ENCODE peak calls at places on chromosomes 12 and 14, in nine cellular contexts. K, E, O, S, W, N, J, L and A are unnamed samples.
A peak's percentile ranks its signal among the peaks of the same experiment; 100 is the strongest.

GRCh38 chr12:120737557-120738251 is 12.1 kb downstream of the ACADS start:
- DNase-seq in J (no peak), E (no peak), N (peak; percentile 15), K (no peak), S (no peak), O (peak; percentile 36), W (peak; percentile 69), L (no peak), A (no peak)

GRCh38 chr12:100741084-100741711 is 53.4 kb upstream of the ANO4 start:
- DNase-seq in S (peak; percentile 48), L (no peak), K (no peak), O (peak; percentile 60), J (no peak), N (peak; percentile 45), E (peak; percentile 3), W (no peak), A (no peak)

GRCh38 chr14:74491952-74492351 is 1.2 kb downstream of the NPC2 start:
- DNase-seq in N (peak; percentile 64), K (no peak), E (no peak), L (no peak), J (no peak), O (peak; percentile 66), S (peak; percentile 50), W (no peak), A (no peak)

GRCh38 chr14:99674776-99675175 is 9.3 kb upstream of the CYP46A1 start:
- DNase-seq in O (no peak), L (no peak), S (no peak), W (no peak), K (no peak), J (no peak), N (no peak), E (no peak), A (no peak)

GRCh38 chr12:27460471-27460978 is 14.0 kb downstream of the SMCO2 start:
- DNase-seq in N (peak; percentile 58), O (peak; percentile 39), L (no peak), W (no peak), E (no peak), S (peak; percentile 5), K (no peak), J (no peak), A (no peak)

GRCh38 chr12:58564721-58565120 is 355.6 kb downstream of the LRIG3 start:
- DNase-seq in L (no peak), W (no peak), S (no peak), O (peak; percentile 55), N (peak; percentile 47), K (no peak), E (no peak), J (no peak), A (no peak)

GRCh38 chr12:64824500-64825142 is at the start of gene TBC1D30:
- DNase-seq in O (peak; percentile 22), S (no peak), N (peak; percentile 10), W (peak; percentile 47), E (no peak), L (no peak), K (no peak), J (peak; percentile 72), A (no peak)

GRCh38 chr14:103071544-103072251 is 12.3 kb upstream of the LBHD2 start:
- DNase-seq in J (no peak), S (peak; percentile 45), K (peak; percentile 57), L (no peak), W (no peak), N (peak; percentile 26), E (no peak), O (no peak), A (no peak)

GRCh38 chr12:121278450-121279375 is 17.8 kb downstream of the CAMKK2 start:
- DNase-seq in E (no peak), S (no peak), W (no peak), K (no peak), N (peak; percentile 35), O (no peak), L (no peak), J (no peak), A (no peak)

GRCh38 chr14:101492716-101493115 is 68.6 kb upstream of the DIO3 start:
- DNase-seq in N (no peak), S (no peak), J (no peak), L (no peak), K (peak; percentile 59), W (no peak), E (no peak), O (no peak), A (no peak)

GRCh38 chr12:97363693-97364092 is 98.9 kb upstream of the RMST start:
- DNase-seq in J (no peak), E (no peak), L (no peak), N (no peak), W (no peak), S (no peak), K (no peak), O (no peak), A (no peak)

GRCh38 chr12:133135747-133136146 is 5.3 kb downstream of the ZNF10 start:
- DNase-seq in S (no peak), W (no peak), E (no peak), L (no peak), N (no peak), J (no peak), K (no peak), O (no peak), A (no peak)

GRCh38 chr14:31978423-31978822 is 98.7 kb upstream of the ARHGAP5 start:
- DNase-seq in S (no peak), W (no peak), L (no peak), N (no peak), J (no peak), K (no peak), E (no peak), O (no peak), A (no peak)

GRCh38 chr14:57389646-57390036 is 745 bp upstream of the NAA30 start:
- DNase-seq in O (no peak), W (peak; percentile 37), S (no peak), N (no peak), J (no peak), L (no peak), K (no peak), E (no peak), A (no peak)

GRCh38 chr12:21248679-21249078 is 86.0 kb downstream of the SLCO1A2 start:
- DNase-seq in W (no peak), K (no peak), N (peak; percentile 45), L (no peak), O (peak; percentile 34), S (no peak), E (no peak), J (no peak), A (no peak)

GRCh38 chr12:47017901-47018479 is 61.4 kb upstream of the PCED1B start:
- DNase-seq in J (no peak), K (no peak), W (no peak), L (no peak), S (peak; percentile 72), N (peak; percentile 68), O (peak; percentile 39), E (no peak), A (no peak)

GRCh38 chr14:52043690-52044089 is 25.2 kb downstream of the NID2 start:
- DNase-seq in W (peak; percentile 73), L (no peak), E (no peak), O (peak; percentile 57), S (peak; percentile 26), J (no peak), K (no peak), N (peak; percentile 49), A (no peak)

GRCh38 chr12:26736563-26737486 is 96.2 kb downstream of the ITPR2 start:
- DNase-seq in O (peak; percentile 61), J (no peak), E (no peak), K (no peak), W (no peak), N (peak; percentile 75), L (no peak), S (peak; percentile 45), A (peak; percentile 39)

GRCh38 chr12:69688496-69689427 is 10.3 kb downstream of the BEST3 start:
- DNase-seq in O (peak; percentile 95), K (no peak), W (peak; percentile 59), J (no peak), L (no peak), E (peak; percentile 87), N (peak; percentile 94), S (peak; percentile 88), A (peak; percentile 83)

GRCh38 chr12:53051058-53051880 is 1.4 kb downstream of the TNS2 start:
- DNase-seq in N (peak; percentile 89), E (no peak), W (no peak), J (peak; percentile 85), L (no peak), O (peak; percentile 92), K (peak; percentile 95), S (no peak), A (peak; percentile 60)

GRCh38 chr14:82341386-82341785 is 807.7 kb upstream of the SEL1L start:
- DNase-seq in L (no peak), W (no peak), N (no peak), E (no peak), K (no peak), J (no peak), S (no peak), O (no peak), A (no peak)

GRCh38 chr14:50002926-50003212 is 110.0 kb downstream of the ARF6 start:
- DNase-seq in S (no peak), K (no peak), L (no peak), E (no peak), W (no peak), N (no peak), O (no peak), J (no peak), A (no peak)

GRCh38 chr12:26884765-26885576 is 52.0 kb upstream of the ITPR2 start:
- DNase-seq in L (peak; percentile 39), W (peak; percentile 85), S (peak; percentile 55), K (peak; percentile 90), E (peak; percentile 70), N (peak; percentile 86), O (peak; percentile 90), J (peak; percentile 61), A (peak; percentile 22)

GRCh38 chr12:120901818-120902217 is 2.3 kb downstream of the SPPL3 start:
- DNase-seq in E (no peak), S (no peak), W (no peak), J (no peak), O (no peak), L (no peak), K (no peak), N (no peak), A (no peak)

GRCh38 chr14:66345986-66346385 is 140.2 kb upstream of the CCDC196 start:
- DNase-seq in S (no peak), O (no peak), W (no peak), E (no peak), K (no peak), J (no peak), L (no peak), N (no peak), A (no peak)

GRCh38 chr12:114684098-114684869 is at the start of gene TBX3:
- DNase-seq in O (peak; percentile 100), K (peak; percentile 97), W (peak; percentile 90), N (peak; percentile 99), E (peak; percentile 100), L (peak; percentile 94), S (peak; percentile 93), J (peak; percentile 29), A (peak; percentile 98)

GRCh38 chr12:79687711-79688270 is 3.0 kb downstream of the PAWR start:
- DNase-seq in N (peak; percentile 44), O (no peak), W (no peak), K (no peak), J (no peak), S (no peak), L (no peak), E (no peak), A (no peak)

GRCh38 chr12:11731455-11731854 is 82.0 kb downstream of the ETV6 start:
- DNase-seq in S (peak; percentile 26), E (no peak), W (no peak), N (peak; percentile 81), L (no peak), J (no peak), K (no peak), O (peak; percentile 84), A (no peak)

GRCh38 chr14:100665518-100666032 is 61.1 kb upstream of the DLK1 start:
- DNase-seq in J (peak; percentile 18), S (no peak), L (no peak), E (no peak), N (no peak), O (no peak), K (no peak), W (no peak), A (no peak)

GRCh38 chr12:101018540-101018939 is 191.5 kb downstream of the SLC5A8 start:
- DNase-seq in S (peak; percentile 90), W (no peak), O (peak; percentile 91), N (peak; percentile 92), E (peak; percentile 46), J (no peak), K (no peak), L (no peak), A (peak; percentile 67)

GRCh38 chr12:50689437-50689836 is 74.5 kb upstream of the ATF1 start:
- DNase-seq in L (no peak), J (no peak), O (no peak), K (no peak), S (no peak), E (no peak), N (no peak), W (no peak), A (no peak)